ENCODE peak calls at places on chromosomes 13 and 19, in five cellular contexts. O is HepG2, M is GM12878, Q is SK-N-SH, Y is K562. J is an unnamed sample.

GRCh38 chr19:956747-957451 is 27.2 kb upstream of the WDR18 start:
- DNase-seq in Q (peak; percentile 82), O (no peak), Y (no peak), M (no peak), J (no peak)

GRCh38 chr19:38801359-38802095 is 11.2 kb downstream of the LGALS4 start:
- DNase-seq in O (no peak), Q (no peak), Y (no peak), M (no peak), J (no peak)

GRCh38 chr13:98740131-98740530 is 12.3 kb downstream of the SLC15A1 start:
- DNase-seq in Y (no peak), M (no peak), Q (no peak), O (no peak), J (no peak)

GRCh38 chr19:47305309-47305751 is 4.3 kb upstream of the C5AR1 start:
- DNase-seq in O (peak; percentile 81), Q (peak; percentile 81), Y (peak; percentile 70), M (peak; percentile 62), J (peak; percentile 84)

GRCh38 chr19:36041831-36042230 is 9.2 kb upstream of the CLIP3 start:
- DNase-seq in M (no peak), Q (no peak), Y (no peak), O (peak; percentile 87), J (no peak)

GRCh38 chr13:80339578-80339840 is 1.4 kb downstream of the SPRY2 start:
- DNase-seq in Q (peak; percentile 63), M (no peak), O (no peak), Y (peak; percentile 11), J (peak; percentile 53)

GRCh38 chr19:18736415-18737336 is 53.2 kb downstream of the CRTC1 start:
- DNase-seq in Y (no peak), Q (peak; percentile 81), O (no peak), M (no peak), J (no peak)

GRCh38 chr19:34193439-34193838 is 21.1 kb downstream of the LSM14A start:
- DNase-seq in Q (no peak), O (no peak), Y (no peak), M (no peak), J (no peak)

GRCh38 chr19:5585461-5586299 is 17.9 kb upstream of the TINCR start:
- DNase-seq in O (no peak), Y (peak; percentile 84), M (no peak), Q (peak; percentile 52), J (no peak)

GRCh38 chr13:32211788-32212187 is 103.4 kb downstream of the ZAR1L start:
- DNase-seq in Y (no peak), O (no peak), M (no peak), Q (no peak), J (no peak)
- TF ChIP-seq FOXM1 in Y (no peak), O (no peak), M (no peak), Q (no peak), J (no peak)

DNA sequence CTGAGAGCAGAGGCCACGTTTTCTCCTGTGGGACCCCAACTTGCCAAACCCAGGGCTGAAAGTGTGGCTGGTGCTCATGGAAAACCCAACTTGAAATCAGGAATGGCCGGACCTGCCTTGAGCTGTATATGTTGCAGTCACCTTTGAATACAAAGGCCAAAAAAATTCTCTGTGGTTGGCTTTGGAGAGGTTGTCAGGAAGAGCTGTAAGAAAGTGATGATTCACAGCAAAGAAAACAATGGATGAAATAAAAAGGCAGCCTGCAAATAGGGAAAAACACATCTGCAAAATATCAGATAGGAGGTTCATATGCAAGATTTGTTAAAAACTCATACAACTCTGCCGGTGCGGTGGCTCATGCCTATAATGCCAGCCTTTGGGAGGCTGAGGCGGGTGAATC is 715.8 kb downstream of the UQCRFS1 start:
- DNase-seq in Q (no peak), O (no peak), M (no peak), Y (no peak), J (no peak)
- TF ChIP-seq FOXM1 in Q (no peak), O (no peak), M (no peak), Y (no peak), J (no peak)

GRCh38 chr19:49664171-49665070 is 1.2 kb downstream of the IRF3 start:
- DNase-seq in M (no peak), Y (peak; percentile 91), Q (peak; percentile 95), O (peak; percentile 80), J (peak; percentile 85)
- TF ChIP-seq FOXM1 in M (no peak), Y (peak; percentile 31), Q (no peak), O (no peak), J (no peak)

DNA sequence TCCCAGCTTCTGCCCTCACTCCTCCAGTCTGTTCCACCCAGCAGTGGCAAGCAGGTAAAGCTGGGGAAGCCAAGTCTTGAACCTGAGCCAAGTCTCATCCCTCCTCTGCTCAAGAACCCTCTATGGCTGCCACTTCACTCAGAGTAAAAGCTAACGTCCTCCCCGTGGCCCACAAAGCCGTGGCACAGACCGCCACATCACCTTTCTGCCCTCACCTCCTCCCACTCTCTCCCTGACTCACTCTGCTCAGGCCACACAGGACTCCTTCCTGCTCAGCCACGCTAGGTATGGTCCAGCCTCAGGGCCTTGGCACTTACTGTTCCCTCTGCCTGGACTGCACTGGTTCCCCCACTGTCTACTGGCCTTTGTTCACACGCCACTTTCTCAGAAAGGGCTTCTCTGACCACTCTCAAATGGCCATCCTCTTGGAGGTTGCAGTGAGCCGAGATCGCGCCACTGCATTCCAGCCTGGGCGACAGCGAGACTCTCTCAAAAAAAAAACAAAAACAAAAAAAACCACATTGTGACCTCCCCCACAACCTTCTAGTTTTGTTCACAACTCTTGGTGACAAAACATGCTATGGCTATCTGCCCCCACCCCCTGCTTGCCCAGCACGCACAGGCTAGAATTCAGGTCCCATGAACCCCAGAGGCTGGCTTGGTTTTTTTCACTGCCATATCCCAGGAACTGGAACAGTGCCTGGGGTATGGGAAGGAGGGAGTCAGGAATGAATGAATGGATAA is 15.8 kb downstream of the NDUFB7 start:
- DNase-seq in M (no peak), Q (no peak), Y (no peak), O (no peak), J (no peak)
- TF ChIP-seq FOXM1 in M (no peak), Q (no peak), Y (no peak), O (no peak), J (no peak)

DNA sequence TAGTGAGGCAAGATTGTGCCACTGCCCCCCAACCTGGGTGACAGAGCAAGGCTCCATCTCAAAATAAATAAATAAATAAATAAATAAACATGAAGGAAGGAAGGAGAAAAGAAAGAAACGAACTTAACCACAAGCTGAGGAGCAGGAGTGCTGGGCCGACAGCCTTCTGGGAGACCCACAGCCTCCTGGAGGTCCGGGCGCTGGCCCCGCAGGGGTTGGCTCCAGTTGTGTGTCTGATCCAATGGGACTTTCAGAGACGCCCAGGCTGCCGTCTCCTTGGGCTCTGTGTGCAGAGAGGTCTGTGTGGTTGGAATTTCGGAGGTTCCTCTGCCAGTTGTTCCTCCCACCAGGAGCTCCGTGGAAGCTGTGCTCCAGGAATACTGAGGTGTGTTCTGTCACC is 36.0 kb upstream of the MCF2L start:
- DNase-seq in Y (no peak), M (no peak), Q (no peak), O (no peak), J (no peak)
- TF ChIP-seq FOXM1 in Y (no peak), M (no peak), Q (no peak), O (no peak), J (no peak)

DNA sequence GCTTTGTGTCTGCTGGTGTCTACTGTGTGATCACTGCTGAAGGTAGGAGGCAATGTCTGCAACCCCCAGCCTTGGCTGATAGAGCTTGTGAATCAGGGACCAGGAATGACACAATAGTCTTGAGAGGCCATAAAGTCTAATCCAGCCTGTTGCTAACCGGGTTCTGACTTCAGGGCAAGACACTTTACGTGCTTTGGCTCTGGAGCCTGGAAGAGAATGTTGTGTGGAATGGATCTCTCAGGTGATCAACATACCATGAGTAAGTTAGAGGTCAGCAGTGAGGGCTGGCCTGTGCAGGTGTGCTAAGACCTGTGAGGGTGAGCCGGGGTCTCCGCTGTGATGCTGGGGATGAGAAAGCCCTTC is 5.6 kb downstream of the COL4A2 start:
- DNase-seq in Y (no peak), M (no peak), O (no peak), Q (no peak), J (no peak)
- TF ChIP-seq FOXM1 in Y (no peak), M (no peak), O (no peak), Q (no peak), J (no peak)

DNA sequence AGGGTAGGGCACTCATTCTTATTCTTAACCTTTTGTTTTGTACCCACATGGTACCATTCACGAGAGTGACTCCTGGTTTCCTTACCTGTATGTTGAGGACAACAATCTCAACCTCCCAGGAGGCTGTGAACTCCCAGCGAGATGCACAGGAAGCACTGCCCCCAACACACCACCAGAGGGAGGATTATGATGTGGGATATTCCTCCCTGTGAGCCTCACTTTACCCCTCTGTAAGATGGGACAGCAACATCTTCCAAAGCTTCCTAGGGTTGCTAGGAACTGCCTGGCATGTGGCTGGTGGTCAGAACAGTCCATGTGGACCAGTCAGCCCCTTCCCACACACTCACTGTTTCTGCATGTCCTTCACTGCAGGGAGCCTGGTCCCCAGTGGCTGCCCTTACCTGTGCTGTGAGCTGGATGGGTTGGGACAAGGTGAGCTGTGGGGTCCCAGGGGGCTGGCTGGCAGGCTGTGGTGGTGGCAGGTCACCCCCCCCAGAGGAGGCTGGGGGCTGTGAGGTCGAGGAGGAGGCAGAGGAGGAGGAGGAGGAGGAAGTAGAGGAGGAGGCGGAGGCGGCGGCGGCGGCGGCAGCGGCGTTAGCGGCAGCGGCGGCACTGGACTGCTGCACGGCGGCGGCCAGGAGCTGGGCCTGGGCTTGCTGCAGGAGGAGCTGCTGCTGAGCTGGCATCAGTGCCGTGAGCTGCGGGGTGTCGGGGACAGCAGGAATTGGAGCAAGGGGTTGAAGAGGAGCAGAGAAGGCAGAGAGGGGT is 15.8 kb downstream of the POU2F2 start:
- DNase-seq in M (no peak), Y (no peak), Q (no peak), O (no peak), J (no peak)
- TF ChIP-seq FOXM1 in M (no peak), Y (no peak), Q (no peak), O (no peak), J (no peak)

DNA sequence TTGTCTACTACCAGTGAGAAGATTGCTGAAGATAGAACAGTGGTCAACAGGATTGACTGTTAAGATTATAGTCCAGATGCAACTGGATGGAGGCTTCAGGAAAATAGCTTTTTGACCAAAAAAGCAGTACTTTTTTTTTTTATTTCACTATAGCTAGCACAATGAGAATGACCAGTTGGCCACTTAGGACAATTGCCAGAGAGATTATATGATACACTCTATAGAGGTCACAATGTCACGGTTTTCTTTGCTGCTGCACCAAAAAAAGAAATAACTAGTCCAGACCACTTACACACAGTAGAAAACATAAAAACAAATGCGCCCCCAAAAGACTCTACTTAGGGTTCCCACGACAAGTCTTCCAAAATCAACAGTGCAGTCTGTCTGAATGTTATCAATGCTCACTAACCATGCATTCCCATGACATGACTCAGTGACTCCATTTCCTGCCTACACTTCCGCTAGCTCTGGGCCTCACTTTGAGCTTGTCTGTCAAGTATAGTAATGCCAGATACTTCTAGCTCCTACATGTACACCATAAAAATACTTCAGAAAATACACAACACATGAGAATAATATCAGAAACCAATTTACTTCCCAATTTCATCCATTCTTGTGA is 209.2 kb upstream of the STARD13 start:
- DNase-seq in Y (peak; percentile 5), M (no peak), Q (no peak), O (peak; percentile 40), J (no peak)
- TF ChIP-seq FOXM1 in Y (no peak), M (no peak), Q (no peak), O (no peak), J (no peak)

GRCh38 chr13:44298314-44298713 is 75.3 kb upstream of the SERP2 start:
- DNase-seq in Y (no peak), O (no peak), M (no peak), Q (no peak), J (no peak)

GRCh38 chr13:44299544-44299943 is 74.1 kb upstream of the SERP2 start:
- DNase-seq in Q (no peak), Y (no peak), M (no peak), O (no peak), J (no peak)

GRCh38 chr13:44299142-44299541 is 74.5 kb upstream of the SERP2 start:
- DNase-seq in O (no peak), Y (no peak), M (no peak), Q (no peak), J (no peak)

GRCh38 chr13:44294868-44295267 is 78.8 kb upstream of the SERP2 start:
- DNase-seq in Y (no peak), O (no peak), Q (no peak), M (no peak), J (no peak)

GRCh38 chr13:44296856-44297255 is 76.8 kb upstream of the SERP2 start:
- DNase-seq in Q (no peak), O (no peak), Y (no peak), M (no peak), J (no peak)
- TF ChIP-seq FOXM1 in Q (no peak), O (no peak), Y (no peak), M (no peak), J (no peak)